ENCODE peak calls at places on chromosomes 13 and 19, in seven cellular contexts. One of them, this sample, is unnamed.

GRCh38 chr19:56142087-56142787 is 1.1 kb downstream of the ZNF444 start:
- DNase-seq in AG09309: no peak
- DNase-seq in PC-3: peak
- DNase-seq in lower lobe of right lung: peak
- DNase-seq in HFFc6: no peak
- DNase-seq in foreskin keratinocyte: no peak
- DNase-seq in lower leg skin: no peak
- DNase-seq in this sample: no peak

GRCh38 chr19:38213911-38214625 is 10.0 kb downstream of the DPF1 start:
- DNase-seq in AG09309: peak
- DNase-seq in PC-3: peak
- DNase-seq in lower lobe of right lung: no peak
- DNase-seq in HFFc6: peak
- DNase-seq in foreskin keratinocyte: peak
- DNase-seq in lower leg skin: no peak
- DNase-seq in this sample: no peak

GRCh38 chr19:45767410-45767880 is 1.6 kb downstream of the SIX5 start:
- DNase-seq in AG09309: peak
- DNase-seq in PC-3: peak
- DNase-seq in lower lobe of right lung: peak
- DNase-seq in HFFc6: peak
- DNase-seq in foreskin keratinocyte: peak
- DNase-seq in lower leg skin: peak
- DNase-seq in this sample: peak

GRCh38 chr19:36142496-36142895 is 2.6 kb downstream of the CAPNS1 start:
- DNase-seq in AG09309: no peak
- DNase-seq in PC-3: no peak
- DNase-seq in lower lobe of right lung: no peak
- DNase-seq in HFFc6: no peak
- DNase-seq in foreskin keratinocyte: no peak
- DNase-seq in lower leg skin: no peak
- DNase-seq in this sample: no peak

GRCh38 chr13:40772765-40773473 is 1.9 kb upstream of the MRPS31 start:
- DNase-seq in AG09309: no peak
- DNase-seq in PC-3: no peak
- DNase-seq in lower lobe of right lung: no peak
- DNase-seq in HFFc6: no peak
- DNase-seq in foreskin keratinocyte: no peak
- DNase-seq in lower leg skin: no peak
- DNase-seq in this sample: no peak

GRCh38 chr13:22893149-22893548 is 287.6 kb upstream of the SGCG start:
- DNase-seq in AG09309: no peak
- DNase-seq in PC-3: no peak
- DNase-seq in lower lobe of right lung: no peak
- DNase-seq in HFFc6: no peak
- DNase-seq in foreskin keratinocyte: no peak
- DNase-seq in lower leg skin: no peak
- DNase-seq in this sample: no peak

GRCh38 chr13:82717249-82717648 is 1165.0 kb downstream of the SLITRK1 start:
- DNase-seq in AG09309: peak
- DNase-seq in PC-3: peak
- DNase-seq in lower lobe of right lung: no peak
- DNase-seq in HFFc6: peak
- DNase-seq in foreskin keratinocyte: peak
- DNase-seq in lower leg skin: no peak
- DNase-seq in this sample: no peak

GRCh38 chr19:41821003-41821735 is 23.3 kb downstream of the LYPD4 start:
- DNase-seq in AG09309: no peak
- DNase-seq in PC-3: peak
- DNase-seq in lower lobe of right lung: peak
- DNase-seq in HFFc6: peak
- DNase-seq in foreskin keratinocyte: peak
- DNase-seq in lower leg skin: no peak
- DNase-seq in this sample: peak

GRCh38 chr19:1979642-1980041 is 35.9 kb downstream of the BTBD2 start:
- DNase-seq in AG09309: no peak
- DNase-seq in PC-3: no peak
- DNase-seq in lower lobe of right lung: no peak
- DNase-seq in HFFc6: no peak
- DNase-seq in foreskin keratinocyte: no peak
- DNase-seq in lower leg skin: no peak
- DNase-seq in this sample: no peak

GRCh38 chr19:42279902-42280760 is 11.1 kb downstream of the CIC start:
- DNase-seq in AG09309: peak
- DNase-seq in PC-3: no peak
- DNase-seq in lower lobe of right lung: peak
- DNase-seq in HFFc6: peak
- DNase-seq in foreskin keratinocyte: peak
- DNase-seq in lower leg skin: peak
- DNase-seq in this sample: peak

GRCh38 chr19:51020988-51021651 is 1.6 kb upstream of the KLK10 start:
- DNase-seq in AG09309: no peak
- DNase-seq in PC-3: peak
- DNase-seq in lower lobe of right lung: no peak
- DNase-seq in HFFc6: peak
- DNase-seq in foreskin keratinocyte: no peak
- DNase-seq in lower leg skin: no peak
- DNase-seq in this sample: no peak

GRCh38 chr13:31756346-31756745 is 17.0 kb downstream of the RXFP2 start:
- DNase-seq in AG09309: peak
- DNase-seq in PC-3: peak
- DNase-seq in lower lobe of right lung: no peak
- DNase-seq in HFFc6: peak
- DNase-seq in foreskin keratinocyte: peak
- DNase-seq in lower leg skin: no peak
- DNase-seq in this sample: no peak

GRCh38 chr19:51064534-51065220 is at the start of gene KLK13:
- DNase-seq in AG09309: no peak
- DNase-seq in PC-3: no peak
- DNase-seq in lower lobe of right lung: peak
- DNase-seq in HFFc6: no peak
- DNase-seq in foreskin keratinocyte: no peak
- DNase-seq in lower leg skin: no peak
- DNase-seq in this sample: peak

GRCh38 chr13:75635621-75636338 is at the start of gene LMO7:
- DNase-seq in AG09309: no peak
- DNase-seq in PC-3: peak
- DNase-seq in lower lobe of right lung: peak
- DNase-seq in HFFc6: peak
- DNase-seq in foreskin keratinocyte: no peak
- DNase-seq in lower leg skin: peak
- DNase-seq in this sample: peak

GRCh38 chr19:10226376-10227214 is 4.5 kb downstream of the S1PR2 start:
- DNase-seq in AG09309: no peak
- DNase-seq in PC-3: no peak
- DNase-seq in lower lobe of right lung: peak
- DNase-seq in HFFc6: peak
- DNase-seq in foreskin keratinocyte: no peak
- DNase-seq in lower leg skin: peak
- DNase-seq in this sample: peak

GRCh38 chr13:98648141-98648540 is 71.2 kb upstream of the STK24 start:
- DNase-seq in AG09309: no peak
- DNase-seq in PC-3: no peak
- DNase-seq in lower lobe of right lung: no peak
- DNase-seq in HFFc6: no peak
- DNase-seq in foreskin keratinocyte: no peak
- DNase-seq in lower leg skin: no peak
- DNase-seq in this sample: no peak

GRCh38 chr13:110312669-110313031 is 5.6 kb downstream of the COL4A2 start:
- DNase-seq in AG09309: peak
- DNase-seq in PC-3: peak
- DNase-seq in lower lobe of right lung: no peak
- DNase-seq in HFFc6: peak
- DNase-seq in foreskin keratinocyte: peak
- DNase-seq in lower leg skin: no peak
- DNase-seq in this sample: no peak
- TF ChIP-seq CTCF in AG09309: peak
- TF ChIP-seq CTCF in PC-3: no peak
- TF ChIP-seq CTCF in lower lobe of right lung: no peak
- TF ChIP-seq CTCF in HFFc6: no peak
- TF ChIP-seq CTCF in foreskin keratinocyte: peak
- TF ChIP-seq CTCF in lower leg skin: no peak
- TF ChIP-seq CTCF in this sample: no peak

GRCh38 chr19:32220951-32221350 is 124.5 kb upstream of the ZNF507 start:
- DNase-seq in AG09309: no peak
- DNase-seq in PC-3: no peak
- DNase-seq in lower lobe of right lung: no peak
- DNase-seq in HFFc6: no peak
- DNase-seq in foreskin keratinocyte: no peak
- DNase-seq in lower leg skin: no peak
- DNase-seq in this sample: no peak
- TF ChIP-seq CTCF in AG09309: no peak
- TF ChIP-seq CTCF in PC-3: no peak
- TF ChIP-seq CTCF in lower lobe of right lung: no peak
- TF ChIP-seq CTCF in HFFc6: no peak
- TF ChIP-seq CTCF in foreskin keratinocyte: no peak
- TF ChIP-seq CTCF in lower leg skin: no peak
- TF ChIP-seq CTCF in this sample: no peak

DNA sequence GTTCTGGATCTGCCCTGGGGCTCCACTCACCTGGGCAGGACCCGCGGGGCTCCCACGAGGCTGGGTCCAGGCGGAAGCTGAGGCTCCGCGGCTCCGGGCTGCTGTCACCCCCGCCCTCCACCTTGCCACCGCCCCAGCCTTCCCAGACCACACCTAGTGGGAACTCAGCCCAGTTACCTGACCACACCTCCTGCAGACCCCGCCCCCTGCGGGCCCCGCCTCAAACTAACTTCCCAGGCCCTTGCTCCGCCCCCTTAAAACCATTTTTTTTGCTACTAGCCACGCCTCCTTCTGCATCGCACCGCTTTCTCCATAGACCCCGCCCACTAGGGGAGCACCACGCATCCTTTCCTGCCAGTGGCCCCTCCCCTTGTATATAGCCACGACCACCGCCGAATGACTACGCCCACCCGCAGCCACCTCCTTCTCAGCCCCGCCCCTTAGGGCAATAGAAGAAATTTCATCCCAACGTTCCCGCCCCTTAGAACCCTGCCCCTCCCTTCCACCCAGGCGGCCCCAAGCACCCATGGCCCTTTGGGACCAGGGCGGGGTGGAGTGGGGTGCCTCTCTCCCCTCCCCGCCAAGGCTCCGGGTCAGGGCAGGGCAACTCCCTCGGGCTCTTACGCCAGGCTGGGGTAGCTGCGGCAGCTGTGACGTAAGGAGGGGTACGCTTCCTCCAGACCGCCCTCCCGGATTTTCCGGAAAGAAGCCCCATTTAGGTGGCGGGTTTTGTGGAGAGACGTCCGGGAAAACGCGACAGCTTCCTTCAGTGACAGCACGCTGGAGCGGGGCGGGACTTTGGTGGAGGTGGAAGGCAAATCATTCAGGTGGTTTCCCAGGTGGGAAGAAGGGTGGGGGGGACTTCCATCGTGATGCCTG is at the start of gene SH2D3A:
- DNase-seq in AG09309: no peak
- DNase-seq in PC-3: peak
- DNase-seq in lower lobe of right lung: peak
- DNase-seq in HFFc6: no peak
- DNase-seq in foreskin keratinocyte: peak
- DNase-seq in lower leg skin: peak
- DNase-seq in this sample: peak
- TF ChIP-seq CTCF in AG09309: no peak
- TF ChIP-seq CTCF in PC-3: no peak
- TF ChIP-seq CTCF in lower lobe of right lung: no peak
- TF ChIP-seq CTCF in HFFc6: no peak
- TF ChIP-seq CTCF in foreskin keratinocyte: no peak
- TF ChIP-seq CTCF in lower leg skin: no peak
- TF ChIP-seq CTCF in this sample: no peak

GRCh38 chr19:12774588-12775555 is at the start of gene HOOK2:
- DNase-seq in AG09309: no peak
- DNase-seq in PC-3: peak
- DNase-seq in lower lobe of right lung: peak
- DNase-seq in HFFc6: no peak
- DNase-seq in foreskin keratinocyte: peak
- DNase-seq in lower leg skin: peak
- DNase-seq in this sample: no peak

GRCh38 chr19:12769689-12770088 is 5.7 kb downstream of the HOOK2 start:
- DNase-seq in AG09309: no peak
- DNase-seq in PC-3: no peak
- DNase-seq in lower lobe of right lung: peak
- DNase-seq in HFFc6: no peak
- DNase-seq in foreskin keratinocyte: no peak
- DNase-seq in lower leg skin: no peak
- DNase-seq in this sample: peak

GRCh38 chr19:12773571-12773970 is 1.8 kb downstream of the HOOK2 start:
- DNase-seq in AG09309: no peak
- DNase-seq in PC-3: peak
- DNase-seq in lower lobe of right lung: no peak
- DNase-seq in HFFc6: no peak
- DNase-seq in foreskin keratinocyte: peak
- DNase-seq in lower leg skin: no peak
- DNase-seq in this sample: no peak

GRCh38 chr19:12770922-12771321 is 4.4 kb downstream of the HOOK2 start:
- DNase-seq in AG09309: no peak
- DNase-seq in PC-3: no peak
- DNase-seq in lower lobe of right lung: no peak
- DNase-seq in HFFc6: no peak
- DNase-seq in foreskin keratinocyte: no peak
- DNase-seq in lower leg skin: no peak
- DNase-seq in this sample: no peak

DNA sequence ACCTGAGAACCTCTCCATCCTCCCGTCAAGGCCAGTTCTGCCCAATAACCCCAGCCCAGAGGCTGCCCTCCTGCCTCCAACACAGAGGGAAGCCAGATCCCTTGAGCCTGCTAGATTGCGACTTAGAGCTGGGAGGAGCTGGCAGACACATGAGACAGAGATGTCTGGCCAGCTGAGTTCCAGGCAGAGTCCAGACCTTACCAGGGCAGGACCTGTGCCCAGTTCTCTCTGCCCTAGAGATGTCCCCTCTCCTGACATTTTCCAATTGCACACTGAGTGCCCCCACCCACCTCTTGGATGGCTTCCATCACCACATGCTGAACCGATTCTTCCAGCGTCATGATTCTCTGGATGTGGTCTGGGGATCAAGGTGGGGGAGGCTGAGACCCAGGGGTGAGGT is 3.0 kb downstream of the HOOK2 start:
- DNase-seq in AG09309: no peak
- DNase-seq in PC-3: no peak
- DNase-seq in lower lobe of right lung: no peak
- DNase-seq in HFFc6: no peak
- DNase-seq in foreskin keratinocyte: no peak
- DNase-seq in lower leg skin: no peak
- DNase-seq in this sample: no peak
- TF ChIP-seq CTCF in AG09309: no peak
- TF ChIP-seq CTCF in PC-3: no peak
- TF ChIP-seq CTCF in lower lobe of right lung: no peak
- TF ChIP-seq CTCF in HFFc6: no peak
- TF ChIP-seq CTCF in foreskin keratinocyte: no peak
- TF ChIP-seq CTCF in lower leg skin: no peak
- TF ChIP-seq CTCF in this sample: no peak

GRCh38 chr19:13579388-13580060 is 73.2 kb upstream of the CACNA1A start:
- DNase-seq in AG09309: peak
- DNase-seq in PC-3: peak
- DNase-seq in lower lobe of right lung: no peak
- DNase-seq in HFFc6: peak
- DNase-seq in foreskin keratinocyte: no peak
- DNase-seq in lower leg skin: no peak
- DNase-seq in this sample: no peak
- TF ChIP-seq CTCF in AG09309: peak
- TF ChIP-seq CTCF in PC-3: peak
- TF ChIP-seq CTCF in lower lobe of right lung: no peak
- TF ChIP-seq CTCF in HFFc6: peak
- TF ChIP-seq CTCF in foreskin keratinocyte: no peak
- TF ChIP-seq CTCF in lower leg skin: no peak
- TF ChIP-seq CTCF in this sample: no peak